ENCODE peak calls at places on chromosomes 7 and 10, in seven cellular contexts. W, G, V, L, H, N and J are unnamed samples.

GRCh38 chr7:6505685-6506559 is 45.3 kb downstream of the GRID2IP start:
- DNase-seq in W (no peak), V (no peak), N (no peak), L (no peak), G (no peak), H (no peak), J (peak)

GRCh38 chr10:109981641-109982040 is 26.1 kb upstream of the ADD3 start:
- DNase-seq in G (no peak), W (no peak), H (no peak), V (peak), N (no peak), L (no peak), J (peak)

GRCh38 chr7:143909863-143910262 is 7.9 kb upstream of the TCAF1 start:
- DNase-seq in H (no peak), L (no peak), N (no peak), W (no peak), V (peak), G (no peak), J (no peak)

GRCh38 chr7:4882169-4882741 is 1.3 kb downstream of the RADIL start:
- DNase-seq in V (peak), W (no peak), G (no peak), H (no peak), L (peak), N (peak), J (peak)

GRCh38 chr7:116630932-116631449 is 41.0 kb upstream of the MET start:
- DNase-seq in G (no peak), V (peak), N (peak), W (peak), L (peak), H (no peak), J (no peak)

GRCh38 chr10:48444861-48445841 is 138.7 kb downstream of the MAPK8 start:
- DNase-seq in W (peak), L (peak), N (no peak), G (no peak), H (peak), V (peak), J (peak)

GRCh38 chr7:11026452-11027359 is 53.0 kb downstream of the PHF14 start:
- DNase-seq in G (no peak), V (peak), L (no peak), H (no peak), N (no peak), W (no peak), J (no peak)

GRCh38 chr7:484365-485101 is 35.1 kb downstream of the PDGFA start:
- DNase-seq in H (no peak), V (no peak), L (peak), G (no peak), N (no peak), W (no peak), J (no peak)

GRCh38 chr7:95066736-95067530 is 159.5 kb downstream of the PPP1R9A start:
- DNase-seq in N (no peak), G (no peak), W (no peak), L (no peak), H (no peak), V (no peak), J (no peak)

GRCh38 chr7:30502470-30503251 is 2.0 kb downstream of the GGCT start:
- DNase-seq in L (no peak), H (no peak), W (no peak), G (no peak), V (no peak), N (no peak), J (no peak)

GRCh38 chr10:101843032-101843991 is at the start of gene KCNIP2:
- DNase-seq in G (peak), W (peak), N (peak), H (peak), L (no peak), V (peak), J (no peak)

GRCh38 chr10:122675278-122675677 is 24.4 kb downstream of the C10orf120 start:
- DNase-seq in L (no peak), G (no peak), V (no peak), W (no peak), N (no peak), H (no peak), J (no peak)

GRCh38 chr10:11588878-11589277 is 22.6 kb downstream of the USP6NL start:
- DNase-seq in G (no peak), L (no peak), V (no peak), W (no peak), H (no peak), N (no peak), J (no peak)

GRCh38 chr10:129768437-129769355 is 195.4 kb downstream of the EBF3 start:
- DNase-seq in G (no peak), W (no peak), L (peak), V (no peak), N (peak), H (no peak), J (no peak)

GRCh38 chr7:76338298-76339084 is 20.3 kb downstream of the YWHAG start:
- DNase-seq in G (no peak), H (no peak), V (no peak), W (no peak), N (no peak), L (peak), J (no peak)

GRCh38 chr7:66413379-66414114 is 208.4 kb downstream of the TPST1 start:
- DNase-seq in N (peak), G (peak), W (peak), H (peak), L (peak), V (peak), J (no peak)

GRCh38 chr10:50552308-50552707 is 71.4 kb downstream of the SGMS1 start:
- DNase-seq in V (peak), W (no peak), H (no peak), G (no peak), N (no peak), L (no peak), J (no peak)

GRCh38 chr7:137967143-137968018 is 34.5 kb downstream of the CREB3L2 start:
- DNase-seq in V (peak), H (no peak), L (no peak), W (no peak), G (no peak), N (no peak), J (peak)